ENCODE peak calls at places on chromosomes 7 and 10, in nine cellular contexts. O is fibroblast of lung, D is kidney, X is mesendoderm, P is PC-3, V is astrocyte, I is upper lobe of right lung, T is spleen, A is body of pancreas. G is an unnamed sample. For H3K4me1, the result is how much of the 10 kb centered on the place peaks cover.

GRCh38 chr7:23894891-23895569 is 185.0 kb downstream of the STK31 start:
- DNase-seq in P (no peak), A (no peak), O (no peak), T (no peak), I (no peak), D (no peak), V (no peak), X (no peak), G (no peak)

GRCh38 chr7:99201027-99201426 is 6.9 kb downstream of the KPNA7 start:
- DNase-seq in V (peak), I (no peak), D (no peak), P (peak), T (no peak), O (peak), A (no peak), X (no peak), G (no peak)

GRCh38 chr10:78215645-78216044 is 182.0 kb downstream of the RPS24 start:
- DNase-seq in A (peak), X (no peak), T (no peak), V (peak), P (no peak), I (no peak), D (peak), O (peak), G (peak)

GRCh38 chr7:22452142-22452763 is 47.7 kb downstream of the STEAP1B start:
- DNase-seq in X (peak), I (peak), D (no peak), T (peak), V (peak), O (peak), A (peak), P (peak), G (peak)

GRCh38 chr10:117168729-117169128 is 28.6 kb upstream of the KCNK18 start:
- DNase-seq in P (no peak), A (no peak), V (no peak), O (no peak), D (no peak), T (no peak), X (no peak), I (no peak), G (no peak)

GRCh38 chr10:97713828-97714400 is 384 bp downstream of the MARVELD1 start:
- DNase-seq in V (peak), T (peak), I (no peak), P (peak), X (peak), A (peak), D (peak), O (peak), G (peak)

GRCh38 chr10:24374134-24374915 is 165.4 kb downstream of the KIAA1217 start:
- DNase-seq in D (no peak), O (peak), T (no peak), A (no peak), P (no peak), X (no peak), I (no peak), V (peak), G (no peak)

GRCh38 chr7:50552921-50553320 is 12.3 kb downstream of the DDC start:
- DNase-seq in I (no peak), T (no peak), D (no peak), O (peak), A (peak), X (peak), V (peak), P (peak), G (no peak)

GRCh38 chr7:100881136-100881535 is 6.2 kb downstream of the SRRT start:
- DNase-seq in D (no peak), T (no peak), V (no peak), O (no peak), P (no peak), X (no peak), I (no peak), A (no peak), G (no peak)

GRCh38 chr10:122258136-122259074 is 12.7 kb upstream of the BTBD16 start:
- DNase-seq in T (peak), D (no peak), A (no peak), V (peak), I (no peak), P (no peak), O (peak), X (peak), G (no peak)

GRCh38 chr7:2965745-2966270 is 77.9 kb downstream of the CARD11 start:
- DNase-seq in O (no peak), A (no peak), I (no peak), X (no peak), P (no peak), T (no peak), D (no peak), V (no peak), G (no peak)

GRCh38 chr7:1096156-1097119 is 8.5 kb downstream of the GPER1 start:
- DNase-seq in V (no peak), O (no peak), A (no peak), T (peak), I (peak), X (no peak), D (peak), P (no peak), G (no peak)

GRCh38 chr10:93916257-93917063 is 22.7 kb downstream of the SLC35G1 start:
- DNase-seq in X (peak), T (no peak), P (peak), I (no peak), O (peak), V (peak), A (no peak), D (no peak), G (no peak)

GRCh38 chr10:60349426-60349825 is 40.2 kb downstream of the ANK3 start:
- DNase-seq in O (no peak), A (no peak), X (no peak), V (peak), P (peak), D (no peak), T (no peak), I (no peak), G (no peak)

DNA sequence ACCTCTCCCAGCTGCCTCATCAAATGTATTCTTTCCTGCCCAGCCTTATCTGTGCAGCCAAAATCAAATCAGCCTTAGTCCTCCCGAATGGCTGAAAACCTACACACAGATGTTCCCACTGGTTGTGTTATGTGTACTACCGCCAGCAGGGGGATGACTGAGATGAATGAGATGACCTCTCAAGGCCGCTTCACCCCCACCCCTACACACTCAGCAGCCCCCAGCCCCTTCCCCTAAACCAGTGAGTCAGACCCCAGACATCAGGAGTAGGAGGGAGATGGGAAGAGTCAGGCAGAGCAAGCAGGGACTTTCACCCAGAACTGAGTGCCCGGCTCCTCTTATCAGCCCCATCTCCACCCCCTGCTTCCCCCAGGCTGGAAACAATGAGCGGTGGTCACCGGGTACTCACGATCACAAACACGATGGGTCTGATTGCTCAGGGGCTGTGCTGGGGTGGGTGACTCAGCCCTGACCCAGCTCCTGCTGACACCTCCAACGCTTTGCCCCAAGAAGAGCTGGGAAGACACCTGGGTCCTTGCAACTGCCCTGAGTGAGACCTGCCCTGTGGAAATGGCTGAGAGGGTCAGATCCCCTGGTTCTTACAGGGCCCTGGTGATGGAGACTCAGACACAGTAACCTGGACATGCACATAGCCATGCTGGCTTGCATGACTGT is 6.6 kb upstream of the C10orf105 start:
- DNase-seq in P (peak), I (no peak), A (no peak), T (no peak), D (no peak), X (peak), O (peak), V (peak), G (no peak)
- H3K27ac ChIP-seq in P (peak), I (peak), A (no peak), T (peak), D (no peak), X (no peak), O (no peak), V (no peak), G (no peak)

GRCh38 chr10:124710266-124710881 is 33.8 kb downstream of the FAM53B start:
- DNase-seq in T (peak), A (no peak), D (peak), O (no peak), X (no peak), I (no peak), P (no peak), V (no peak), G (no peak)

GRCh38 chr10:124709862-124710261 is 34.3 kb downstream of the FAM53B start:
- DNase-seq in X (no peak), T (peak), P (no peak), V (no peak), D (peak), A (no peak), O (no peak), I (peak), G (peak)

GRCh38 chr10:124712704-124713407 is 31.3 kb downstream of the FAM53B start:
- DNase-seq in X (no peak), V (no peak), O (no peak), T (peak), D (peak), A (no peak), P (no peak), I (peak), G (no peak)

GRCh38 chr10:124708922-124709520 is 35.2 kb downstream of the FAM53B start:
- DNase-seq in D (peak), P (no peak), X (peak), A (no peak), I (no peak), O (no peak), V (no peak), T (peak), G (no peak)

DNA sequence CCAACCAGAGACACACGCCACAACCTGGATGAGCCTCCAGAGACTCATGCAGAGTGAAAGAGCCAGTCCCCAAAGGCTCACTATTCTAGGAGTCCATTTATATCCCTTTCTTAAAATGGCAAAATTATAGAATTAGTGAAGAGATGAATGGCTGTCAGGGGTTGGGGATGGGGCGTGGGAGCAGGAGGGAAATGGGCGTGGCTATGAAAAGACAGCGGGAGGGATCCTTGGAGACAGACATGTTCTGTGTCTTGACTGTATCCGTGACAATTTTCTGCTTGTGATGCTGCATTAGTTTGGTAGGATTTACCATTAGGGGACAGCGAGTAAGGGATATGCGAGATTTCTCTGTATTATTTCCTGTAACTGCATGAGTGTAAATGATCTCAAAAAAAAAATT is 33.0 kb downstream of the FAM53B start:
- DNase-seq in A (no peak), O (no peak), D (no peak), X (no peak), T (no peak), P (no peak), V (no peak), I (no peak), G (peak)
- H3K4me1 ChIP-seq in A (under half), O (under half), D (half or more), X (under half), T (half or more), P (under half), V (under half), I (half or more), G (half or more)

GRCh38 chr10:110861476-110861875 is 10.3 kb upstream of the PDCD4 start:
- DNase-seq in I (no peak), D (no peak), X (no peak), A (no peak), P (no peak), T (no peak), V (no peak), O (no peak), G (no peak)
- H3K27ac ChIP-seq in I (peak), D (no peak), X (no peak), A (peak), P (no peak), T (peak), V (no peak), O (no peak), G (no peak)

GRCh38 chr10:125037145-125037544 is 95.2 kb downstream of the ZRANB1 start:
- DNase-seq in X (peak), V (peak), O (peak), I (no peak), A (peak), D (peak), T (no peak), P (peak), G (no peak)

GRCh38 chr10:125038637-125039036 is 96.7 kb downstream of the ZRANB1 start:
- DNase-seq in O (no peak), V (no peak), A (peak), D (peak), X (peak), P (peak), T (no peak), I (peak), G (peak)

GRCh38 chr10:125035588-125036298 is 93.8 kb downstream of the ZRANB1 start:
- DNase-seq in X (no peak), P (no peak), A (no peak), O (no peak), I (no peak), V (no peak), T (no peak), D (no peak), G (no peak)

GRCh38 chr10:125041856-125042506 is 100.1 kb downstream of the ZRANB1 start:
- DNase-seq in O (no peak), D (peak), V (no peak), X (peak), I (peak), P (no peak), T (no peak), A (no peak), G (no peak)

DNA sequence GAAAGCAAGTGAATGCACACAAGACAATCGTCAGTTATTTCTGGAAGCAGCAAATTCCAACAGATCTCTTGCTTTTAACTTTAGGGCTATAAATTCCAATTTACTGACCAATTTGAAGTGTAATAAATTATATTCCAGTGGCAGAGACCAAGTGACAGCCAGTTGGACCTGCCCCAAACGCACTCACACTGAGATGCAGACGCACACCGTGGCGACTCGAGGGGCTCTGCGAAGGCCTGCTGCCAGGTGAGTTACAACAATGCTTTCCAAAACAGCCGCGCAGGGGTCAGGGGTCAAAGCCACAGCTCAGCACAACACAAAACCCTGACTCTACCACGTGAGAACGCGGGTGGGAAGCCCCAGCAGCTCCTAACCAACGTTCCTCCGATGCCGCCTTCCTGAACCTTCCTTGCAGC is 97.4 kb downstream of the ZRANB1 start:
- DNase-seq in T (no peak), I (no peak), P (no peak), A (no peak), D (peak), O (no peak), V (peak), X (no peak), G (no peak)
- H3K4me1 ChIP-seq in T (half or more), I (under half), P (under half), A (half or more), D (under half), O (under half), V (half or more), X (under half), G (half or more)

DNA sequence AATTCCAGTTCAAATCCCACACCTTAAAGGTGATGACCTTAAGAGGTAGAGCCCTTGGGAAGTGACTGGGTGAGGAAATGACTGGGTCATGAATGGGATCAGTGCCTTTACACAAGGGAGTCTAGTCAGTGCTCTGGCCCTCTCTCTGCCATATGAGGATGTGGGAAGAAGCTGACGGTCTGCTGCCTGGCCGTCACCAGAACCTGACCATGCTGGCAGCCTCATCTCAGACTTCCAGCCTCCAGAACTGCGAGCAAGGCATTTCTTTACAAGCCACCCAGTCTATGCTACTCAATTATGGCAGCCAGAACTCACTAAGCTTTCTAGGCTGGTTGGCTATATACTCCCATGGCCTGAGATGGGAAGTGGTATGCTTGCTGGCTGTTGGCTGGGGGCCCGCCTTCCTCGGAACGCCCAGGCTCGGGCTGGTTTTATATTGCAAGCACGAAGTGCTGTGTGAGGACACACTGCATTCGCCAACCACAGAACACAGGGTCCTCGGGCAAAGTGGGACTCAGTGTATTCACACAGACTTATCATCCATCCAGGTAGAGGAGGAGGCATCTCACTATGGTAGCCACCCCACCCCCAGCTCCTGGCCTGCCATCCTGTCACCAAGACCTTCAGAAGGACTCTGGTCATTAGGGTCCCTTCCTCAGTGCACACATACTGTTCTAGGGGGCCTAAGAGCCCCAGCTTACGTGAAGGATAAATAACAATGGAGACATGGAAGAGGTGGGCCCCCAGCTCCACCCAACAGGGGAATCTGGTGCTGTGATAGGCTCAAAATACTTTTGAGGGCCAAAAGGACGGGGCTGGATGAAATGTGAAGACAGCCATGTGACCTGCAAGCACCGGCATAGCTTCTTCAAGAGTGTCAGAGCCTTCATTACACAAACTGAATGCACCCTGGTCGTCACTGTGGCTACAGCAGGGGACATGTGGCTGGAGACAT is 49.0 kb downstream of the ZRANB1 start:
- DNase-seq in X (no peak), T (peak), A (no peak), D (no peak), P (no peak), I (no peak), O (no peak), V (no peak), G (peak)
- H3K27ac ChIP-seq in X (no peak), T (no peak), A (no peak), D (no peak), P (no peak), I (no peak), O (no peak), V (no peak), G (peak)

DNA sequence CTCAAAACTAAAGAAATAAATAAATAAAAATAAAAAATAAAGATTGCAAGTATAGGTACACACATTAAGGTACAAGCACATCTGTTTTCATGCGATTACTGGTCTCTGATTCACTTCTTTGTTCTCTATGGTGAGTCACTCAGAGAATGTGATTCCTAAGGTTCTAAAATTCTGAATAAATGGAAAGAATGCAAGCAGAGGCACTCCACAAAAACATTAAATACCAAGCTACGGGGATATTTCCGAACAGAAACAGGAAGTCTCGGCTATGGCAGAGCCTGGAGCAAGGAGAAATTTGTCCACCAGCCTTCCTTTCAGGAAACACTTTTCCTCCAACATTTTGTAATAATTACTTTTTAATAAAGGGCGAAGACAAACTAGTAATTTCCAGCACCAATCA is 1.4 kb downstream of the VOPP1 start:
- DNase-seq in T (no peak), O (peak), V (peak), D (no peak), I (no peak), A (no peak), X (peak), P (peak), G (no peak)
- H3K4me1 ChIP-seq in T (half or more), O (under half), V (under half), D (under half), I (under half), A (under half), X (under half), P (under half), G (half or more)

GRCh38 chr10:34290412-34291082 is 524.5 kb downstream of the PARD3 start:
- DNase-seq in O (peak), P (peak), X (no peak), V (peak), A (peak), D (peak), T (no peak), I (no peak), G (peak)

GRCh38 chr10:34292675-34293074 is 522.4 kb downstream of the PARD3 start:
- DNase-seq in V (no peak), O (peak), P (no peak), I (no peak), X (no peak), A (no peak), T (no peak), D (no peak), G (no peak)

GRCh38 chr10:34294137-34294536 is 521.0 kb downstream of the PARD3 start:
- DNase-seq in D (no peak), T (no peak), I (no peak), P (no peak), O (no peak), X (peak), V (no peak), A (no peak), G (no peak)

GRCh38 chr10:34291466-34292177 is 523.5 kb downstream of the PARD3 start:
- DNase-seq in D (no peak), I (no peak), P (no peak), X (no peak), T (no peak), O (no peak), A (no peak), V (no peak), G (no peak)

GRCh38 chr10:34292178-34292565 is 522.9 kb downstream of the PARD3 start:
- DNase-seq in A (no peak), D (no peak), T (no peak), O (peak), P (no peak), V (peak), X (no peak), I (no peak), G (no peak)
- H3K27ac ChIP-seq in A (no peak), D (no peak), T (no peak), O (no peak), P (no peak), V (no peak), X (no peak), I (no peak), G (no peak)

DNA sequence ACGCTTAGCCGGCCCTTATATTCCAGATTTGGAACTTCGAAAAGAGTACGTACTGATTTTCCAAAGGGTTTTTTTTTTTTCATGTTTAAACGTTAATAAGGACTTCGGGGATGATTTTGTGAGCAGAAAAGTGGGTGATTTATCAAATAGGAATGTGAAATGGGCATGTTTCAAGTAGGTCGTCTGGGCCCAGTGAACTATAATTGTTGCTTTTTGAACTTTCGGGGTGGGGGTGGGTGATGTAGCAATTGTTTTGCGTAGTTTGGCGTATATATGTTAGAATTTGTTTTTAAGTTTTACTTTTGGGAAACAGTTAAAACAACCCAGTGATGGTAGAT is 299 bp upstream of the PBLD start:
- DNase-seq in V (peak), A (no peak), D (no peak), P (no peak), O (no peak), X (no peak), I (no peak), T (no peak), G (no peak)
- H3K4me1 ChIP-seq in V (under half), A (half or more), D (under half), P (under half), O (under half), X (under half), I (half or more), T (half or more), G (under half)

GRCh38 chr10:101961591-101962498 is 94.1 kb downstream of the ARMH3 start:
- DNase-seq in O (peak), D (no peak), T (no peak), I (no peak), X (no peak), V (peak), A (peak), P (peak), G (peak)
- H3K27ac ChIP-seq in O (no peak), D (no peak), T (no peak), I (peak), X (no peak), V (no peak), A (peak), P (peak), G (peak)

G was measured in psoas muscle.